ENCODE peak calls at places on chromosomes 7 and 10, in five cellular contexts. Q, Z, K, N and U are unnamed samples. For H3K4me1, the result is how much of the 10 kb centered on the place peaks cover.

GRCh38 chr10:92839191-92840085 is 8.9 kb upstream of the EXOC6 start:
- DNase-seq in Q (no peak), Z (peak), K (peak), N (peak), U (no peak)

GRCh38 chr7:95324396-95324795 is at the start of gene PON1:
- DNase-seq in Q (no peak), Z (peak), K (no peak), N (no peak), U (no peak)

GRCh38 chr7:87341441-87341840 is 4.0 kb upstream of the CROT start:
- DNase-seq in Q (no peak), Z (no peak), K (no peak), N (no peak), U (no peak)

GRCh38 chr10:11594589-11595394 is 16.7 kb downstream of the USP6NL start:
- DNase-seq in Q (no peak), Z (no peak), K (no peak), N (no peak), U (no peak)

GRCh38 chr10:130631139-130631864 is 495.1 kb downstream of the GLRX3 start:
- DNase-seq in Q (no peak), Z (no peak), K (no peak), N (no peak), U (no peak)

GRCh38 chr7:92244803-92245486 is 769 bp downstream of the KRIT1 start:
- DNase-seq in Q (no peak), Z (no peak), K (no peak), N (no peak), U (no peak)

GRCh38 chr10:74916283-74916682 is 89.9 kb downstream of the KAT6B start:
- DNase-seq in Q (no peak), Z (no peak), K (no peak), N (no peak), U (no peak)

GRCh38 chr7:45246339-45246738 is 88.7 kb downstream of the RAMP3 start:
- DNase-seq in Q (no peak), Z (no peak), K (no peak), N (no peak), U (no peak)

GRCh38 chr7:22351329-22351692 is 5.6 kb downstream of the RAPGEF5 start:
- DNase-seq in Q (no peak), Z (no peak), K (no peak), N (no peak), U (no peak)

GRCh38 chr10:97336446-97336845 is 1.9 kb upstream of the FRAT2 start:
- DNase-seq in Q (no peak), Z (no peak), K (no peak), N (no peak), U (no peak)

GRCh38 chr10:125121003-125121402 is 39.4 kb downstream of the CTBP2 start:
- DNase-seq in Q (no peak), Z (peak), K (no peak), N (no peak), U (peak)

GRCh38 chr7:105408791-105409410 is 20.2 kb upstream of the SRPK2 start:
- DNase-seq in Q (no peak), Z (no peak), K (no peak), N (no peak), U (no peak)

GRCh38 chr7:139588632-139589031 is 65.1 kb downstream of the CLEC2L start:
- DNase-seq in Q (no peak), Z (peak), K (peak), N (peak), U (peak)

GRCh38 chr10:126059101-126059826 is 162.9 kb downstream of the FANK1 start:
- DNase-seq in Q (no peak), Z (no peak), K (no peak), N (no peak), U (no peak)

GRCh38 chr7:69373171-69374035 is 224.9 kb upstream of the AUTS2 start:
- DNase-seq in Q (no peak), Z (no peak), K (no peak), N (no peak), U (no peak)

GRCh38 chr7:30917216-30917893 is 5.7 kb downstream of the AQP1 start:
- DNase-seq in Q (no peak), Z (no peak), K (no peak), N (no peak), U (no peak)

GRCh38 chr10:126731613-126731995 is 61.1 kb upstream of the C10orf90 start:
- DNase-seq in Q (no peak), Z (no peak), K (no peak), N (no peak), U (no peak)

GRCh38 chr10:132232553-132232949 is 45.8 kb downstream of the DPYSL4 start:
- DNase-seq in Q (no peak), Z (no peak), K (no peak), N (no peak), U (no peak)

GRCh38 chr7:102914585-102914984 is 1.8 kb downstream of the LRRC17 start:
- DNase-seq in Q (no peak), Z (no peak), K (peak), N (no peak), U (peak)

DNA sequence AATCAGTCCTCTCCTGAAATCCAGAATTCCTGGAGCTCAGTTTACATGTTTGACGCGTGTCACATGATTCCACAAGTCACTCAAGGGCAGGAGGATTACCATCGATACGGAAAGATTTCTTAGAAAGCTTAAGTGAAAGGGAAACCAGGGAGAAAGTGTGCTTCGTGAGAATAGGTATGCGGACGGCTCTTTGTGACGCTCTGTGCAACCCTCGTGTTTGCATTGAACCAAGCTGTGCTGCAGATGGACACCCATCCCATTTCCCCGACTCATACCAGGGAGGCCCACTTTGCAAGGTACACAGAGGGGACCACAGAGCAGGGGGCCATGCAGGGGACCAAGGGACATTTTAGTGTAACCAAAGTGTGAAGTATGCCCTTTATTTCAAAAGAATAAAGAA is 43.2 kb downstream of the IKZF1 start:
- DNase-seq in Q (no peak), Z (no peak), K (no peak), N (no peak), U (no peak)
- H3K4me1 ChIP-seq in Q (under half), Z (half or more), K (under half), N (under half), U (under half)

DNA sequence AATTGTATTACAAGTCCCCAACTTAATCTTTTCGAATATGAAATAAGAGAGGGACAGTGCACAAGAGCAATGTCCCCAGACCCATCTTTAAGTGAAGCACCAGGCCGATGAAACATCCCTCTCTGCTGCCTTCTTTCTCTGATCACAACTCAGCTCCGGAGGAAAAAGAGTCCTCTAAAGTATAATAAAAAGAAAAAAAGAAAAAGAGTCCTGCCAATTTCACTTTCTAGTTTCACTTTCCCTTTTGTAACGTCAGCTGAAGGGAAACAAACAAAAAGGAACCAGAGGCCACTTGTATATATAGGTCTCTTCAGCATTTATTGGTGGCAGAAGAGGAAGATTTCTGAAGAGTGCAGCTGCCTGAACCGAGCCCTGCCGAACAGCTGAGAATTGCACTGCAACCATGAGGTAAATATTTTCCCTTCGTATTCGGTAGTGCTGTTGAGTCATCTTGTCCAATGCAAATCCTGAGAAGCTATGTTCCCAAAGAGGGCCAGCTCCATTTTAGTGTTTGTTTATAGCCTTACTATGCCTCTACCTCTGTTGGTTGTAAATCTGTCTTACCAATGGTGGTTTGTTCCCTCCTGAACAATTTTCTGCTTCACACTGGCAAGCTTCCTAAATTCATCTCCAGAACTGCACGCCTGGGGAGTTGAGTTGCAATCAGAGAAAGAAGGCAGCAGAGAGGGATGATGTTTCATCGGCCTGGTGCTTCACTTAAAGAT is at the start of gene IFIT2:
- DNase-seq in Q (no peak), Z (peak), K (peak), N (peak), U (no peak)
- TF ChIP-seq POLR2A in Q (no peak), Z (no peak), K (no peak), N (no peak), U (no peak)

GRCh38 chr7:151351027-151351426 is 9.4 kb downstream of the NUB1 start:
- DNase-seq in Q (no peak), Z (peak), K (no peak), N (no peak), U (no peak)
- H3K4me3 ChIP-seq in Q (no peak), Z (no peak), K (no peak), N (no peak), U (no peak)

DNA sequence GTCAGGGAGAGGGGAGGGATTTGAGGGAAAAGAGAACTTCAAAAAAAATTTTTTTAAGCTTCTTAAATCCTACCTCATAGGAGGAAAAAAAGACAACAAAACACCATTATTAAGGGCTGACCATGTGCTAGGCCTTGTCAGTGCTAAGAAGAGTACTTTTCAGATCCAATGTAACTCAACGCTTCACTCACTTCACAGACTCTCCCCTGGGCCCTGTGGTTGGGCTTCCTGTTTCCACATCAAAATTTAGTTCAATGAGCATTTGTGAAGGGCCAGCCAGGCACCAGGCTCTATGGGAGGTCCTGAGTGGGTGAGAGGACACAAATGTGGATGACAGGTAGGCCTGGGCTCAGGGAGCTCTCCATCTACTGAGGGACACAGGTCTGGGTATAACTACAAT is 249.8 kb downstream of the PTEN start:
- DNase-seq in Q (no peak), Z (peak), K (peak), N (no peak), U (no peak)
- H3K4me1 ChIP-seq in Q (under half), Z (half or more), K (under half), N (under half), U (under half)

GRCh38 chr10:68408898-68409518 is 1.9 kb upstream of the RUFY2 start:
- DNase-seq in Q (no peak), Z (no peak), K (no peak), N (no peak), U (no peak)

GRCh38 chr10:68403701-68404100 is 3.4 kb downstream of the RUFY2 start:
- DNase-seq in Q (no peak), Z (no peak), K (no peak), N (no peak), U (no peak)

GRCh38 chr10:68402271-68402670 is 4.8 kb downstream of the RUFY2 start:
- DNase-seq in Q (no peak), Z (no peak), K (no peak), N (no peak), U (no peak)

GRCh38 chr10:68406111-68406814 is 814 bp downstream of the RUFY2 start:
- DNase-seq in Q (no peak), Z (peak), K (peak), N (peak), U (no peak)

GRCh38 chr10:68406815-68407585 is at the start of gene RUFY2:
- DNase-seq in Q (peak), Z (peak), K (peak), N (peak), U (peak)
- TF ChIP-seq POLR2A in Q (no peak), Z (no peak), K (no peak), N (no peak), U (no peak)

DNA sequence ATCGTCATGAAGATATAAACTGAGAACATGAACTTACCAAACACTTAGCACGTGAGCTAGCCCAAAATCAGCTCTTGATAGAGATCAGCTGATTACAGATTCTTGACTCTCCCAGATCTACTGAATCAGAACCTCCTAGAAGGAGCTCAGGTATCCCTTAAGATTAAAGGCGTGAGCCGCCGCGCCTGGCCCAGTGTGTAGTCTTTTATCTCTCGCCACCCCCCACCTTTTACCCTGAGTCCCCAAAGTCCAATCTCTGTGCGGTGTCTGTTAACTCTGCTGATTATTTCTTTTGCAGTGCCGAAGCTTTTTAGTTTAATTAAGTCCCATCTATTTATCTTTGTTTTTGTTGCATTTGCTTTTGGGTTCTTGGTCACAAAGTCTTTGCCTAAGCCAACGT is 1.1 kb upstream of the GNA12 start:
- DNase-seq in Q (no peak), Z (no peak), K (no peak), N (no peak), U (no peak)
- H3K4me3 ChIP-seq in Q (no peak), Z (no peak), K (no peak), N (no peak), U (no peak)

GRCh38 chr10:22624289-22624738 is 90.1 kb downstream of the PIP4K2A start:
- DNase-seq in Q (no peak), Z (no peak), K (no peak), N (no peak), U (no peak)
- H3K4me1 ChIP-seq in Q (under half), Z (half or more), K (under half), N (half or more), U (half or more)